ENCODE peak calls at places on chromosomes 6 and 20, in six cellular contexts. V, C, X, P, A and Q are unnamed samples.

GRCh38 chr6:80728340-80728739 is 621.9 kb downstream of the BCKDHB start:
- DNase-seq in V (no peak), C (no peak), X (no peak), P (no peak), A (no peak), Q (no peak)

GRCh38 chr6:26328265-26328844 is 36.6 kb upstream of the BTN3A2 start:
- DNase-seq in V (no peak), C (no peak), X (no peak), P (no peak), A (peak), Q (no peak)

GRCh38 chr20:38117635-38118034 is 47.4 kb downstream of the TGM2 start:
- DNase-seq in V (no peak), C (no peak), X (peak), P (peak), A (peak), Q (no peak)

GRCh38 chr20:63947638-63948456 is 8.4 kb downstream of the UCKL1 start:
- DNase-seq in V (no peak), C (no peak), X (no peak), P (no peak), A (no peak), Q (no peak)

GRCh38 chr6:150622941-150623874 is 23.5 kb downstream of the PLEKHG1 start:
- DNase-seq in V (no peak), C (no peak), X (peak), P (no peak), A (no peak), Q (no peak)

GRCh38 chr20:47412073-47412472 is 55.6 kb upstream of the ZMYND8 start:
- DNase-seq in V (no peak), C (no peak), X (no peak), P (no peak), A (no peak), Q (no peak)

GRCh38 chr20:58690851-58691250 is 1.7 kb upstream of the NPEPL1 start:
- DNase-seq in V (peak), C (peak), X (no peak), P (no peak), A (peak), Q (no peak)

GRCh38 chr6:122696079-122696478 is 83.4 kb upstream of the FABP7 start:
- DNase-seq in V (no peak), C (peak), X (no peak), P (no peak), A (peak), Q (no peak)

GRCh38 chr6:145139451-145139850 is 595.9 kb downstream of the EPM2A start:
- DNase-seq in V (no peak), C (peak), X (no peak), P (no peak), A (no peak), Q (no peak)

GRCh38 chr6:34369385-34369784 is 23.1 kb downstream of the NUDT3 start:
- DNase-seq in V (no peak), C (no peak), X (no peak), P (no peak), A (no peak), Q (no peak)

GRCh38 chr6:63440057-63440456 is 120.3 kb upstream of the LGSN start:
- DNase-seq in V (peak), C (no peak), X (no peak), P (no peak), A (no peak), Q (no peak)

GRCh38 chr6:6612308-6612707 is 23.8 kb downstream of the LY86 start:
- DNase-seq in V (no peak), C (no peak), X (no peak), P (no peak), A (no peak), Q (no peak)

GRCh38 chr6:142705054-142705453 is 239.9 kb downstream of the HIVEP2 start:
- DNase-seq in V (no peak), C (no peak), X (peak), P (no peak), A (no peak), Q (no peak)

GRCh38 chr6:30685157-30685976 is 1.1 kb downstream of the PPP1R18 start:
- DNase-seq in V (no peak), C (peak), X (no peak), P (no peak), A (peak), Q (no peak)

GRCh38 chr6:140011537-140011936 is 637.1 kb upstream of the CITED2 start:
- DNase-seq in V (no peak), C (no peak), X (no peak), P (peak), A (no peak), Q (no peak)

GRCh38 chr6:71294121-71294523 is 5.5 kb downstream of the OGFRL1 start:
- DNase-seq in V (no peak), C (peak), X (no peak), P (no peak), A (peak), Q (no peak)

GRCh38 chr20:61525781-61526431 is 273.8 kb downstream of the CDH4 start:
- DNase-seq in V (no peak), C (peak), X (no peak), P (no peak), A (no peak), Q (no peak)

GRCh38 chr20:59937150-59937549 is 3.0 kb downstream of the PPP1R3D start:
- DNase-seq in V (no peak), C (no peak), X (no peak), P (no peak), A (no peak), Q (no peak)

GRCh38 chr20:33667245-33668086 is 723 bp downstream of the ACTL10 start:
- DNase-seq in V (peak), C (peak), X (no peak), P (no peak), A (peak), Q (peak)

GRCh38 chr20:33666293-33667244 is at the start of gene ACTL10:
- DNase-seq in V (peak), C (peak), X (peak), P (no peak), A (peak), Q (peak)

GRCh38 chr20:33669224-33669623 is 2.5 kb downstream of the ACTL10 start:
- DNase-seq in V (no peak), C (no peak), X (no peak), P (no peak), A (no peak), Q (no peak)

GRCh38 chr20:33668791-33669155 is 2.0 kb downstream of the ACTL10 start:
- DNase-seq in V (no peak), C (no peak), X (no peak), P (no peak), A (no peak), Q (no peak)

DNA sequence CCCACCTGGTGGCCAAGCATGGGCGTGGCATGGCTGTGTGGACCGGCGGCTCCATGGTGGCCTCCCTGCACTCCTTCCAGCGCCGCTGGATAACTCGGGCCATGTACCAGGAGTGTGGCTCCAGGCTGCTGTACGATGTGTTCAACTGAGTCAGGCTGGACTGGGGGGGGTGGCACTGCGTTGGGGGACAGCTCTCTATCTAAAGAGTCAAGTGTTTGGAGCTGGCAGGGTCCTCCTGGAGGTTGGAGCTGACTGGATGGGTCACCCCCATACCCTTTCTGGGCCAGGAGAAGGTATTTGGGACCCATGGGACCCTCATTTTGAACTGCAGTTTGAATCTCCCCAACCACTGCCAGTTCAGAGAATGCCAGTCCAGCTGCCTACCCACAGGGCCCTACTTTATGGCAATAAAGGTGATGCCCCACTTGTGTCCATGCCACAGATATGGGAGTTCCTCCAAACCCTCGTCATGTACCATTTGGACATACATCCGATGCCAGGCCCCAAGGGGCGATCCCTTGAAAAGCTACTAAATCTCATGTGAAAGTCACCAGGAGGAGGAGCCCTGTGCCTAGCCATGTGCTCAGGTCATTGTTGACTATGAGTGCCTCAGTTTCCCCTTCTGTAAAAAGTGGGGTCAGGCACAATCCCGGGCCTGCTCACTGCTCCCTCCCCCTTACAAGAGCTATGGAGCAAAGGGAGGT is 1.5 kb downstream of the ACTL10 start:
- DNase-seq in V (peak), C (no peak), X (peak), P (no peak), A (no peak), Q (no peak)
- TF ChIP-seq CTCF in V (peak), C (peak), X (peak), P (peak), A (peak), Q (peak)

GRCh38 chr6:141349710-141350109 is 783.0 kb upstream of the GJE1 start:
- DNase-seq in V (no peak), C (no peak), X (no peak), P (no peak), A (no peak), Q (no peak)

GRCh38 chr6:141359953-141360352 is 772.8 kb upstream of the GJE1 start:
- DNase-seq in V (no peak), C (peak), X (no peak), P (no peak), A (peak), Q (no peak)

GRCh38 chr6:141351721-141352120 is 781.0 kb upstream of the GJE1 start:
- DNase-seq in V (no peak), C (no peak), X (no peak), P (no peak), A (no peak), Q (no peak)

DNA sequence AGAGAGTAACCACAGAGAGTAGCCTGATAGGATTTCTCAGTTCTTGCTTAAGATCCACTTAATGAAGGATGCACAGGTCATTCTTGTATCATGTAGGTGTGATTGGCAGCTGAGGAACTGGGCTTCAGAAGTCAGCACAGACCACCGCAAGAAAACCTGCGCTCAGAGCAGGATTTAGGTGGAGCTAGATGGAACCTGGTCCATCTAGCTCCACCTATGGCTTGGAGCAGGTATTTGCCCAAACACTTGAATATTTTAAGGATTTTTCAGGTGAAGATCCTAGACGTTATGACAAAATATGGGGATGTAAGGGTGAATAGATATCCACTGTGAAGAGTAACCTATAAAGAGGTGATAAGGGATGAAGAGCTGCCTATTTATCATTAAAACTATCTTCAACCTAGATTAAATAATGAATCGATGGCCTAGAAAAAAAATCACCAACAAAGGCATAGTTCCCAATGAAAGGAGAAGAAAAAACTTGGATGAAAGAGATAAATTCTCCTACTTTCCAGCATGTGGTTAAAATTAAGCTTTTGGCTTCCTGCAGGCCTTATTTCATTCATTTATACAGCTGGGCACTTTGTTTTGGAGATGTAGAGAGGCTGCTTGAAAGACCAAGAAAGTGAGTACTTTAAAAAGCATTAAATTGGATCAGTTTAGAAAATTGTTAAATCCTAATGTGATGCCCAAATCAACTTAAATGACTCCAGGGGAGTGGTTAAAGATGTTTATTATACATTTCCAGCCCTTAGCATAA is 778.4 kb upstream of the GJE1 start:
- DNase-seq in V (no peak), C (no peak), X (no peak), P (no peak), A (no peak), Q (no peak)
- TF ChIP-seq CTCF in V (no peak), C (no peak), X (no peak), P (no peak), A (no peak), Q (no peak)

GRCh38 chr20:44886276-44886671 is 769 bp downstream of the YWHAB start:
- DNase-seq in V (no peak), C (no peak), X (no peak), P (no peak), A (no peak), Q (no peak)

GRCh38 chr20:44886828-44887227 is 1.3 kb downstream of the YWHAB start:
- DNase-seq in V (no peak), C (no peak), X (no peak), P (no peak), A (no peak), Q (no peak)

GRCh38 chr20:44884907-44885391 is 556 bp upstream of the YWHAB start:
- DNase-seq in V (no peak), C (no peak), X (no peak), P (no peak), A (no peak), Q (no peak)

GRCh38 chr20:44887466-44887865 is 2.0 kb downstream of the YWHAB start:
- DNase-seq in V (no peak), C (no peak), X (no peak), P (no peak), A (no peak), Q (no peak)

GRCh38 chr20:44885392-44886275 is at the start of gene YWHAB:
- DNase-seq in V (peak), C (peak), X (peak), P (peak), A (peak), Q (peak)
- TF ChIP-seq CTCF in V (no peak), C (no peak), X (no peak), P (peak), A (peak), Q (no peak)

DNA sequence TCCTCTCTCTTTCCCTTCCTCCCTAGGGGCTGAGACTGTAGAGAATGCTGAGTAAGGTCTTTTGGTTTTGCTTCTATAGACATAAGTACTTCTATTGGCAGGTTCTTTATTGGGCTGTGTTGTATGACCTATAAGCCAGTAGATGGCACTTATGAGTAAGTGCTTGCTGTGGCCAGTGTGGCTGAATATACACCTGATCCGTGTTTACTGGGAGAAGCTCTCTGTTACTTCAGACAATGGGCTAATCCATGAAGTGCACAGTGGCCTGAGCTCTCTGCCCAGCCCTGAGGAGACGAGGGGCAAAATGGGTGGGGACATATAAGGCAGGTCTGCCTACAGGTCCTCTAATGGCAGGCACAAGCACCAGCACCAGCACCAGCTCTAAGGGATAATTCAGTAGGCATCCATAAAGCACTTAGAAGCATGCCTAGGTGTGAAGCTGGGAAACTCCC is 610.3 kb downstream of the RNF144B start:
- DNase-seq in V (no peak), C (peak), X (no peak), P (peak), A (peak), Q (peak)
- TF ChIP-seq CTCF in V (peak), C (peak), X (peak), P (peak), A (peak), Q (peak)

DNA sequence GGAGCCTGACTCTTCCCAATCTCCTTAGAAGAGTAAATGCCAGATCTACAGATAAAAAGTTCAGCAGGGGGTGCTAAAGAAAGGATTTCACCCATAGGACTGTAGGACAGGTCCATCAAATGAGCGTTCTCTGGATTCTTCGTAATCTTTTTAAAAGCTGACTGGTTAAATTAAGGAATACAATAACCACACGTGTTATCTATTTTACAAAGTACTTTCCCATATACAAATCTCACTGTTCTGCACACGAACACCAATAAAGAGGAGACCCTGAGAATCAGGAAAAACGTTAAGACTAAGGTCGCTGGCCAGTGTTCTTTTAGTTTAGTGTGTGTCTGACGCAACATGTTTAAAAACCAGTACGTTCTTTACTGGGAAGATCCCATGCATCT is 542 bp downstream of the TUBE1 start:
- DNase-seq in V (no peak), C (peak), X (no peak), P (peak), A (peak), Q (peak)
- TF ChIP-seq CTCF in V (peak), C (peak), X (peak), P (peak), A (peak), Q (peak)

DNA sequence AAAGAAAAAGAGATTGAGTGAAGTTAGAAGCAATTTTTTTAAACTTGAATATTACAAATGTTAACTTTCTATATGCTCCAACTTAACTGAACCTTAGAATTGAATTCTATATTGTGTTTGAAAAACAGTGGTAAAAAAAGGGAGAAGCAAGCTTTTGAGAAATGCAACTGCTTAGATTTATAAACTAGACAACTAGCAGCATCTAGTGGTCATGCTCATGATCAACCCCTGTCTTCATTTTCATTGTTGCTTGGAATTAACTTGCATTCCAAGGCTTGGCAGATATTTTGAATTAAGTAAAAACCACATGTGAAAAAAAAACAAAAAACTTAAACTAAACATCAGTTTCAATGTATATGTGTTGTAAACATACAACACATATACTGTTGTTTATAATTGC is 113.1 kb downstream of the C6orf58 start:
- DNase-seq in V (no peak), C (peak), X (no peak), P (no peak), A (peak), Q (no peak)
- TF ChIP-seq CTCF in V (no peak), C (peak), X (no peak), P (peak), A (peak), Q (peak)

DNA sequence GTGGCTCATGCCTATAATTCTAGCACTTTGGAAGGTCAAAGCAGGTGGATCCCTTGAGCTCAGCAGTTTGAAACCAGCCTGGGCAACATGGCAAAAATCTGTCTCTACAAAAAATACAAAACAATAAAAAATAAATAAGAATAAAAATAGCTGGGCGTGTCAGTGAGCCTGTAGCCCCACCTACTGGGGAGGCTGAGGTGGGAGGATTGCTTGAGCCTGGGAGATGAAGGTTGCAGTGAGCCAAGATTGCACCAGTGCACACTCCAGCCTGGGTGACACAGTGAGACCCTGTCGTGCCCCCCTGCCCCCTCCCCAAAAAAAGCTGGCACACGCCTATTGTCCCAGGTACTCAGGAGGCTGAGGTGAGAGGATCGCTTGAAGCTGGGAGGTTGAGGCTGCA is 35.1 kb upstream of the SRPK1 start:
- DNase-seq in V (no peak), C (no peak), X (no peak), P (no peak), A (no peak), Q (no peak)
- TF ChIP-seq CTCF in V (no peak), C (peak), X (no peak), P (peak), A (peak), Q (no peak)

DNA sequence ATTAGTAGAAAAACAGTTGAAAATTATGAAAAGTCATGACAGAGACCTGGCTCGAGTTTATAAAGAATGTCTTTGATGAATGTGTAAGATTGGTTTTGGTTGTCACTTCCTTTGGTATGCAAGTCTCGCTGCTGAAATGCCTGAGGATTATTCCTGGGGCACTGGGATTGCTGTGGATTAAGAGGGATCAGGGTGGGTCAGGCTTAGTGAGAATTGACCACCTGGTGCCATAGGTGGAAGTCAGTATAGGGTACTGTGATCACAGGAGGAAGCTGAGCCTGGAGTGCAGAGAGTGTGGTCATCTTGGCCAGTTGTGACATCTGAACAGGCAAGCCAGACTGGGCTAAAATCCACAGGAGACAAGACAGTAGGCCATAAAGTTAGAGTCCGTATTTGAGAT is 34.9 kb downstream of the CEP43 start:
- DNase-seq in V (no peak), C (no peak), X (no peak), P (no peak), A (no peak), Q (no peak)
- TF ChIP-seq CTCF in V (no peak), C (no peak), X (no peak), P (no peak), A (no peak), Q (no peak)